ENCODE peak calls at places on chromosomes 1 and 21, in six cellular contexts. P is neural crest cell, E is Calu3, N is WTC11, B is B cell, Y is psoas muscle. R is an unnamed sample.

GRCh38 chr1:64112281-64112680 is 91.1 kb upstream of the UBE2U start:
- DNase-seq in B (no peak), E (no peak), Y (no peak), P (no peak), N (no peak), R (no peak)

GRCh38 chr1:94622757-94623156 is 81.2 kb upstream of the F3 start:
- DNase-seq in P (no peak), N (peak; percentile 21), B (no peak), E (peak; percentile 87), Y (no peak), R (no peak)

GRCh38 chr1:94597701-94598100 is 56.1 kb upstream of the F3 start:
- DNase-seq in B (no peak), N (no peak), P (no peak), E (no peak), Y (no peak), R (no peak)

GRCh38 chr1:156123356-156124196 is 9.1 kb downstream of the LMNA start:
- DNase-seq in N (peak; percentile 68), P (peak; percentile 25), E (peak; percentile 97), B (no peak), Y (peak; percentile 98), R (peak; percentile 79)

GRCh38 chr21:25806053-25806452 is 71.3 kb downstream of the GABPA start:
- DNase-seq in P (no peak), B (no peak), Y (no peak), N (no peak), E (no peak), R (no peak)

GRCh38 chr21:37292946-37293345 is 25.8 kb upstream of the VPS26C start:
- DNase-seq in E (no peak), B (no peak), Y (no peak), P (no peak), N (no peak), R (no peak)

GRCh38 chr1:164561007-164561406 is 2.0 kb downstream of the PBX1 start:
- DNase-seq in P (no peak), Y (no peak), N (no peak), E (no peak), B (no peak), R (no peak)

GRCh38 chr1:96478228-96478627 is 243.4 kb upstream of the PTBP2 start:
- DNase-seq in Y (no peak), N (no peak), E (no peak), B (no peak), P (no peak), R (no peak)

GRCh38 chr1:235646463-235646862 is 3.1 kb downstream of the GNG4 start:
- DNase-seq in Y (no peak), B (no peak), P (no peak), N (no peak), E (no peak), R (peak; percentile 39)

GRCh38 chr1:9371391-9371935 is 78.8 kb downstream of the SPSB1 start:
- DNase-seq in Y (peak; percentile 86), B (no peak), P (no peak), E (no peak), N (no peak), R (peak; percentile 64)

GRCh38 chr1:53919675-53920066 is 25.7 kb downstream of the DIO1 start:
- DNase-seq in B (no peak), P (no peak), Y (no peak), E (no peak), N (no peak), R (no peak)

GRCh38 chr1:101235696-101236545 is 898 bp upstream of the S1PR1 start:
- DNase-seq in E (peak; percentile 18), P (peak; percentile 31), B (peak; percentile 51), Y (peak; percentile 61), N (peak; percentile 44), R (peak; percentile 63)

GRCh38 chr1:233025156-233025555 is 74.7 kb downstream of the NTPCR start:
- DNase-seq in E (peak; percentile 28), Y (peak; percentile 59), B (no peak), N (peak; percentile 71), P (peak; percentile 36), R (peak; percentile 55)

GRCh38 chr1:63668298-63668697 is 75.1 kb downstream of the PGM1 start:
- DNase-seq in E (no peak), Y (no peak), P (no peak), N (no peak), B (no peak), R (no peak)

GRCh38 chr21:27268290-27268689 is 301.4 kb upstream of the ADAMTS5 start:
- DNase-seq in B (no peak), Y (no peak), N (no peak), P (no peak), E (no peak), R (no peak)

GRCh38 chr1:20166047-20166446 is 19.8 kb upstream of the UBXN10 start:
- DNase-seq in B (no peak), E (no peak), Y (no peak), N (no peak), P (no peak), R (peak; percentile 49)

GRCh38 chr1:36874271-36875017 is 159.9 kb downstream of the GRIK3 start:
- DNase-seq in B (no peak), N (no peak), E (no peak), Y (no peak), P (no peak), R (no peak)

GRCh38 chr1:180863158-180863775 is 49.4 kb upstream of the KIAA1614 start:
- DNase-seq in P (peak; percentile 44), N (no peak), Y (no peak), B (peak; percentile 20), E (peak; percentile 52), R (peak; percentile 34)

GRCh38 chr21:34881421-34881820 is 167.7 kb downstream of the RUNX1 start:
- DNase-seq in Y (no peak), E (no peak), B (no peak), N (no peak), P (no peak), R (no peak)

GRCh38 chr21:46182548-46183336 is 1.5 kb downstream of the SPATC1L start:
- DNase-seq in E (no peak), B (peak; percentile 23), N (no peak), P (no peak), Y (no peak), R (no peak)

GRCh38 chr21:45550552-45551210 is 8.4 kb upstream of the SLC19A1 start:
- DNase-seq in B (peak; percentile 74), Y (peak; percentile 54), P (no peak), E (no peak), N (no peak), R (no peak)

GRCh38 chr1:205591522-205592351 is 40.1 kb downstream of the ELK4 start:
- DNase-seq in Y (peak; percentile 91), N (peak; percentile 97), E (peak; percentile 98), B (peak; percentile 78), P (peak; percentile 99), R (peak; percentile 87)

GRCh38 chr1:25621876-25622275 is 5.3 kb downstream of the MAN1C1 start:
- DNase-seq in P (no peak), Y (no peak), E (no peak), B (no peak), N (no peak), R (no peak)

GRCh38 chr1:107529511-107530149 is 388.8 kb downstream of the NTNG1 start:
- DNase-seq in B (peak; percentile 48), Y (no peak), N (peak; percentile 19), E (peak; percentile 9), P (peak; percentile 2), R (peak; percentile 67)

GRCh38 chr1:244097523-244098390 is 46.7 kb downstream of the ZBTB18 start:
- DNase-seq in Y (no peak), E (no peak), B (no peak), N (no peak), P (no peak), R (no peak)

GRCh38 chr1:81670286-81670685 is 130.4 kb upstream of the ADGRL2 start:
- DNase-seq in E (peak; percentile 76), N (no peak), Y (no peak), B (no peak), P (no peak), R (peak; percentile 35)

GRCh38 chr1:224726783-224727182 is 110.7 kb downstream of the CNIH3 start:
- DNase-seq in B (no peak), N (no peak), E (no peak), P (no peak), Y (no peak), R (no peak)

GRCh38 chr1:84936116-84936810 is 43.3 kb upstream of the LPAR3 start:
- DNase-seq in E (peak; percentile 25), N (no peak), B (peak; percentile 30), Y (no peak), P (peak; percentile 31), R (peak; percentile 62)

GRCh38 chr1:223670458-223671159 is 5.1 kb upstream of the CAPN8 start:
- DNase-seq in E (peak; percentile 70), N (peak; percentile 66), B (no peak), P (peak; percentile 17), Y (no peak), R (peak; percentile 46)

DNA sequence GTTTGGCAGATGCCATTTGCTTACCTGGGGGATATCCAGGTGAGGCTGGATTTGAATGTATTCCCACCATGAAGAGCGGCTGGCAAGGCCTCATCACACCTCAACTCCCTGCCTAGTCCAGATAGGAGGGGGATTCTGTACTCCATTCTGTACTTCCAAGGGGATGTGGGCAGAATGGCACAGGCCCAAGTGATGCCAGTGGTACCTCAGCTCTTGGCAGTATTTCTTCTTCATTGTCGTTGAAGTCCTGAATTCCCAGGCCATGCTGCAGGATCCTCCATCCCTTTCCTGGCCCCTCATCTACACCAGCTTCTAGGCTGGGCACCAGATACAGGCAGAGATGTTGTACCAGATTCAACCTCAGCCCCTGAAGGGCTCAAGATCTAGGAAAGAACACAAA is 47.9 kb downstream of the KLHDC7A start:
- DNase-seq in Y (no peak), P (no peak), B (no peak), E (no peak), N (no peak), R (no peak)
- TF ChIP-seq CTCF in Y (no peak), P (no peak), B (no peak), E (no peak), N (no peak), R (no peak)

GRCh38 chr1:239354211-239354610 is 32.2 kb upstream of the CHRM3 start:
- DNase-seq in N (no peak), B (no peak), P (no peak), Y (no peak), E (no peak), R (no peak)

GRCh38 chr1:239357867-239358266 is 28.5 kb upstream of the CHRM3 start:
- DNase-seq in E (no peak), Y (no peak), N (no peak), B (no peak), P (no peak), R (peak; percentile 8)

GRCh38 chr1:239348635-239349353 is 37.6 kb upstream of the CHRM3 start:
- DNase-seq in N (no peak), E (no peak), Y (no peak), B (no peak), P (no peak), R (no peak)

GRCh38 chr1:239349699-239350098 is 36.7 kb upstream of the CHRM3 start:
- DNase-seq in B (no peak), Y (no peak), E (no peak), P (no peak), N (no peak), R (no peak)

GRCh38 chr1:239353536-239353935 is 32.8 kb upstream of the CHRM3 start:
- DNase-seq in B (no peak), Y (no peak), P (no peak), N (no peak), E (peak; percentile 46), R (no peak)
- TF ChIP-seq CTCF in B (no peak), Y (no peak), P (no peak), N (no peak), E (no peak), R (no peak)

GRCh38 chr1:207058878-207059867 is 6.1 kb downstream of the PFKFB2 start:
- DNase-seq in Y (no peak), B (no peak), E (no peak), N (peak; percentile 24), P (no peak), R (peak; percentile 8)
- TF ChIP-seq CTCF in Y (no peak), B (no peak), E (no peak), N (no peak), P (peak; percentile 39), R (no peak)

GRCh38 chr1:115330480-115331013 is 7.5 kb downstream of the NGF start:
- DNase-seq in E (no peak), N (no peak), B (no peak), P (no peak), Y (no peak), R (peak; percentile 34)
- TF ChIP-seq CTCF in E (no peak), N (no peak), B (no peak), P (no peak), Y (no peak), R (peak; percentile 43)